ENCODE peak calls at places on chromosomes 6 and 20, in ten cellular contexts. F, D, H, V, X, I, K, G, P and U are unnamed samples.

GRCh38 chr6:163250122-163250521 is 164.4 kb upstream of the QKI start:
- DNase-seq in K (no peak), I (no peak), X (no peak), H (no peak), V (no peak), P (no peak), F (no peak), G (no peak), D (no peak), U (no peak)

GRCh38 chr6:157533397-157533814 is 152.4 kb downstream of the ZDHHC14 start:
- DNase-seq in X (no peak), G (no peak), F (peak; percentile 52), I (no peak), V (no peak), D (no peak), K (peak; percentile 62), H (no peak), P (no peak), U (no peak)

GRCh38 chr20:60986757-60987156 is 265.3 kb upstream of the CDH4 start:
- DNase-seq in F (no peak), V (no peak), G (no peak), P (no peak), I (no peak), K (no peak), D (no peak), H (no peak), X (no peak), U (no peak)

GRCh38 chr20:34971873-34972235 is 16.2 kb downstream of the MYH7B start:
- DNase-seq in D (no peak), G (no peak), X (no peak), V (no peak), P (peak; percentile 54), H (no peak), I (no peak), F (no peak), K (no peak), U (no peak)

GRCh38 chr6:33896391-33897192 is 92.8 kb upstream of the MLN start:
- DNase-seq in G (no peak), F (no peak), H (no peak), V (no peak), D (no peak), K (no peak), P (no peak), X (no peak), I (no peak), U (no peak)

GRCh38 chr6:142300302-142300701 is 1.5 kb upstream of the ADGRG6 start:
- DNase-seq in P (no peak), I (no peak), G (no peak), F (no peak), D (no peak), H (no peak), K (no peak), V (no peak), X (no peak), U (no peak)

GRCh38 chr20:62240015-62240685 is 1.8 kb downstream of the OSBPL2 start:
- DNase-seq in P (no peak), X (no peak), K (no peak), H (no peak), F (no peak), I (no peak), G (no peak), V (no peak), D (no peak), U (no peak)

GRCh38 chr6:113982055-113982550 is 11.2 kb upstream of the HDAC2 start:
- DNase-seq in X (no peak), F (no peak), D (no peak), I (no peak), P (no peak), H (no peak), V (no peak), G (no peak), K (no peak), U (no peak)

GRCh38 chr6:47355496-47355895 is 45.8 kb upstream of the TNFRSF21 start:
- DNase-seq in K (no peak), I (no peak), V (no peak), P (no peak), G (no peak), F (no peak), H (no peak), D (no peak), X (no peak), U (no peak)

GRCh38 chr20:60213126-60213893 is 255.1 kb downstream of the CDH26 start:
- DNase-seq in F (no peak), X (no peak), I (no peak), H (no peak), P (no peak), V (no peak), D (no peak), G (no peak), K (no peak), U (no peak)

GRCh38 chr20:62880147-62880934 is 18.7 kb upstream of the TCFL5 start:
- DNase-seq in P (peak; percentile 61), V (no peak), K (no peak), F (no peak), I (no peak), D (no peak), X (no peak), H (no peak), G (no peak), U (no peak)

GRCh38 chr6:126524927-126525326 is 185.0 kb downstream of the CENPW start:
- DNase-seq in K (no peak), I (no peak), P (no peak), H (no peak), F (no peak), D (no peak), G (no peak), V (no peak), X (no peak), U (no peak)

GRCh38 chr6:102417368-102417767 is 1023.9 kb downstream of the GRIK2 start:
- DNase-seq in X (no peak), P (no peak), K (no peak), F (no peak), G (no peak), V (peak; percentile 69), I (no peak), H (no peak), D (no peak), U (no peak)

DNA sequence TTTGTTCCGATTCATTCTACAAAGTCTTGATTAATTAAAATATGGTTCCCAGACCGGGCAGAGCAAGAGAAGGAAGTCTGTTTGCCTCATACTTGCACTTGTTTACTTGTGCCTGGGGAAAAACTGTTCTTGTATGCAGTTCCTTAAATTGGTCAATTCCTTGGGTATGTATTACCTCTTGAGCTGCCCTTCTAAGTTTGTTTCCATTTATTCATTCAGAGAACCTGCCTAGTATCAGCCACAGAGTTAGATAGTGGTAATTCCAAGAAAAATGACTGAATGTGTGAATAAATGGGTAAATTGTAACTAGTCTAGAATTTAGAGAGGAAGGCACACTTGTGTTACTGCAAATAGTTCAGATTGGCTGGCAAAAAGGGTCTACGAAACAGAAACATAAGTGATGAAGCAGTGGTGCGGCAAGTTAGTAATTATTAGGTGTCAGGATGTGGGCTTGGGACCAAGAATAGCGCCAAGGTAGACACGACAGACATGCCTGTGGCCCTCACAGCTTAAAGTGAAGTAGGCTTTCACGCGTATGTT is 525 bp upstream of the MAK start:
- DNase-seq in H (no peak), K (no peak), F (no peak), V (no peak), D (no peak), P (no peak), X (no peak), I (no peak), G (no peak), U (no peak)
- H3K36me3 ChIP-seq in H (no peaks in the 10 kb centered on the region), K (no peaks in the 10 kb centered on the region), F (no peaks in the 10 kb centered on the region), V (no peaks in the 10 kb centered on the region), D (no peaks in the 10 kb centered on the region), P (no peaks in the 10 kb centered on the region), X (no peaks in the 10 kb centered on the region), I (no peaks in the 10 kb centered on the region), G (no peaks in the 10 kb centered on the region), U (no peaks in the 10 kb centered on the region)

GRCh38 chr6:11209941-11210340 is 22.5 kb downstream of the NEDD9 start:
- DNase-seq in V (no peak), I (no peak), K (peak; percentile 26), H (no peak), X (no peak), D (no peak), P (no peak), F (no peak), G (no peak), U (no peak)
- H3K4me1 ChIP-seq in V (peaks cover 12% of the 10 kb centered on the region), I (peaks cover 20% of the 10 kb centered on the region), K (peaks cover 37% of the 10 kb centered on the region), H (no peaks in the 10 kb centered on the region), X (peaks cover 98% of the 10 kb centered on the region), D (no peaks in the 10 kb centered on the region), P (peaks cover 8% of the 10 kb centered on the region), F (peaks cover 44% of the 10 kb centered on the region), G (peaks cover 27% of the 10 kb centered on the region), U (peaks cover 35% of the 10 kb centered on the region)

GRCh38 chr20:47222728-47223127 is 133.8 kb downstream of the ZMYND8 start:
- DNase-seq in K (no peak), V (no peak), I (no peak), G (no peak), H (no peak), X (no peak), F (no peak), D (no peak), P (no peak), U (no peak)
- H3K36me3 ChIP-seq in K (peaks cover 74% of the 10 kb centered on the region), V (peaks cover 94% of the 10 kb centered on the region), I (peaks cover 6% of the 10 kb centered on the region), G (no peaks in the 10 kb centered on the region), H (no peaks in the 10 kb centered on the region), X (peaks cover 95% of the 10 kb centered on the region), F (peaks cover 80% of the 10 kb centered on the region), D (peaks cover 8% of the 10 kb centered on the region), P (peaks cover 12% of the 10 kb centered on the region), U (peaks cover 85% of the 10 kb centered on the region)

GRCh38 chr6:136766274-136766673 is 26.0 kb downstream of the MAP3K5 start:
- DNase-seq in V (no peak), X (no peak), D (no peak), H (no peak), P (no peak), G (no peak), F (no peak), I (no peak), K (no peak), U (no peak)

GRCh38 chr6:136763255-136763654 is 29.0 kb downstream of the MAP3K5 start:
- DNase-seq in X (no peak), P (no peak), D (no peak), K (no peak), F (no peak), G (no peak), H (no peak), V (no peak), I (no peak), U (no peak)

GRCh38 chr6:136762022-136762975 is 30.0 kb downstream of the MAP3K5 start:
- DNase-seq in I (no peak), X (no peak), K (no peak), F (no peak), D (no peak), G (no peak), V (no peak), P (no peak), H (no peak), U (no peak)

GRCh38 chr6:136763716-136764521 is 28.4 kb downstream of the MAP3K5 start:
- DNase-seq in V (no peak), X (no peak), G (no peak), F (no peak), D (no peak), K (no peak), H (no peak), I (no peak), P (no peak), U (no peak)

DNA sequence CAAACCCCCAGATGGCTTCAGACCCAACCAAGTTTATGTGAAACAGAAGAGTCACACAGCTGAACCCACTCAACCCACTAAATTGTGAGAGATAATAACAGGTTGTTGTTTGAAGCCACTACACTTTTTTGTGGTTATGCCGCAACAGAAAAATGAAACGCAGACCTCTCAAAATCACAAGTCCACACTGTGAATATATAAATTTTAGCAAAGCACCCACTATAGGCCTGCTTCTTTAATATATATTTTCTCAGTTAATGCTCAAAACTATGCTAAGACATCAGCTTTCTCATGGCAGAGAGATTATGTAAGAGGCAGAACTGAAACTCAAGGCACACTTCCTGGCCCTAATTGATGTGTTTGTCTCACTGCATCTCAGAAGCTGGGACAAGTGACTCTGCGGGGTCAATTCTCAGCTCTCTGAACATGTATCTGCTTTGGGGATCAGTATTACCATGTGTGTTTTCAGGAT is 27.7 kb downstream of the MAP3K5 start:
- DNase-seq in D (no peak), P (no peak), K (no peak), X (no peak), I (no peak), H (peak; percentile 27), V (no peak), F (no peak), G (no peak), U (no peak)
- H3K4me1 ChIP-seq in D (peaks cover 21% of the 10 kb centered on the region), P (peaks cover 12% of the 10 kb centered on the region), K (peaks cover 6% of the 10 kb centered on the region), X (peaks cover 89% of the 10 kb centered on the region), I (peaks cover 12% of the 10 kb centered on the region), H (peaks cover 65% of the 10 kb centered on the region), V (peaks cover 22% of the 10 kb centered on the region), F (peaks cover 16% of the 10 kb centered on the region), G (peaks cover 25% of the 10 kb centered on the region), U (peaks cover 24% of the 10 kb centered on the region)